ENCODE peak calls at places on chromosome 16, in six cellular contexts. G is mesendoderm, N is H1, K is IMR-90, P is mesenchymal stem cell, R is neuronal stem cell. Y is an unnamed sample.

GRCh38 chr16:24879684-24880083 is 33.9 kb downstream of the SLC5A11 start:
- DNase-seq in G (no peak), N (no peak), K (no peak), P (no peak), R (no peak), Y (no peak)

GRCh38 chr16:57694556-57695377 is at the start of gene DRC7:
- DNase-seq in G (peak), N (peak), K (peak), P (peak), R (peak), Y (peak)

GRCh38 chr16:78955206-78955605 is 645.3 kb downstream of the MAF start:
- DNase-seq in G (no peak), N (no peak), K (no peak), P (no peak), R (no peak), Y (no peak)

GRCh38 chr16:21275529-21275928 is 2.6 kb downstream of the CRYM start:
- DNase-seq in G (no peak), N (no peak), K (no peak), P (no peak), R (no peak), Y (no peak)

GRCh38 chr16:75043175-75043937 is 44.5 kb downstream of the ZNRF1 start:
- DNase-seq in G (no peak), N (no peak), K (no peak), P (no peak), R (no peak), Y (no peak)

GRCh38 chr16:21599994-21600773 is 807 bp downstream of the METTL9 start:
- DNase-seq in G (peak), N (no peak), K (peak), P (peak), R (no peak), Y (peak)

GRCh38 chr16:84543931-84544776 is 39.7 kb upstream of the MEAK7 start:
- DNase-seq in G (no peak), N (no peak), K (peak), P (no peak), R (no peak), Y (no peak)

GRCh38 chr16:57976331-57976796 is 5.4 kb upstream of the CNGB1 start:
- DNase-seq in G (no peak), N (no peak), K (no peak), P (no peak), R (peak), Y (no peak)

GRCh38 chr16:3012828-3013420 is at the start of gene CLDN9:
- DNase-seq in G (peak), N (no peak), K (no peak), P (no peak), R (no peak), Y (peak)

GRCh38 chr16:82881517-82881916 is 254.7 kb downstream of the CDH13 start:
- DNase-seq in G (peak), N (no peak), K (no peak), P (no peak), R (peak), Y (no peak)

GRCh38 chr16:66714659-66715307 is 18.2 kb upstream of the CMTM4 start:
- DNase-seq in G (no peak), N (no peak), K (no peak), P (no peak), R (no peak), Y (no peak)

GRCh38 chr16:69918241-69918640 is 32.9 kb upstream of the CLEC18A start:
- DNase-seq in G (no peak), N (no peak), K (peak), P (no peak), R (no peak), Y (no peak)

DNA sequence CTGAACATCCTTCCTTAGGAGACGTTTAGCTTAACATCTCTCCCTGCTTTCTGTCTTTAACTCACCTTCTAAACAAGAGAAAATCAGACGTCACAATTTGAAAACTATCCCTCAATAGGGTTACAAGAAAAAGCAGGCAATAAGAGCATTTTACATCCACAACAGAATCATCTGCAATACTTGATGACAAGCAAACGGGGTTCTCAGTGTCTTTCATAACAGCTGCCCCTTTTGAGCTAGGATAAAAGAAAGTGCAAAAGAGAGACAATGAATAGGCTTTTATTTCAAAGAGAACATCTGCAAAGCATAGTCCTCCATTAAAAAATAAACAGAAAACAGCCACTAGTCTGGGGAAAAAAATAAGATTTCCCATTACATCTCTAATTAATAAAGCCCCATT is 13.2 kb downstream of the XYLT1 start:
- DNase-seq in G (no peak), N (no peak), K (no peak), P (no peak), R (no peak), Y (no peak)
- H3K4me2 ChIP-seq in G (no peak), N (no peak), K (no peak), P (no peak), R (no peak), Y (no peak)

DNA sequence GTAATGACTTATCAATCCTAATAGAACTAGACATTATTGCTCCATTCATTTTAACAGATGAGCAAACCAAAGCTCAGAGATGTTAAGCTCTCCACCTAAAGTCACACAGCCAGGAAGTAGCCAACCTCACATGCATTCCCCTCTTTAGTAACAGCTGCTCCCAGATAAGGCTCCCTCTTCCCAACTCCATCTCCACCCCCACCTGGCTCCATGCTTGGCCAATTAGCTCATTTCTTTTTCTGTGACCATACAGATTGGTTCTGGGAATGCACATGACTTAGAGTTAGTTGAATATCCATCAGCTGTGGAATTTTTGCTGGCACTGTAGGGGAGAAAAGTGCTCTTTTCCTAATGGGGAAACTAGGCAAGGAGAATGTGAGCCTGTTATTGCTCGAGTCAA is 13.0 kb downstream of the CBLN1 start:
- DNase-seq in G (peak), N (no peak), K (no peak), P (no peak), R (no peak), Y (no peak)
- H2BK15ac ChIP-seq in G (no peak), N (no peak), K (no peak), P (no peak), R (no peak), Y (no peak)

GRCh38 chr16:68448360-68448970 is at the start of gene SMPD3:
- DNase-seq in G (peak), N (peak), K (peak), P (peak), R (peak), Y (peak)
- H4K8ac ChIP-seq in G (no peak), N (no peak), K (no peak), P (no peak), R (no peak), Y (no peak)

DNA sequence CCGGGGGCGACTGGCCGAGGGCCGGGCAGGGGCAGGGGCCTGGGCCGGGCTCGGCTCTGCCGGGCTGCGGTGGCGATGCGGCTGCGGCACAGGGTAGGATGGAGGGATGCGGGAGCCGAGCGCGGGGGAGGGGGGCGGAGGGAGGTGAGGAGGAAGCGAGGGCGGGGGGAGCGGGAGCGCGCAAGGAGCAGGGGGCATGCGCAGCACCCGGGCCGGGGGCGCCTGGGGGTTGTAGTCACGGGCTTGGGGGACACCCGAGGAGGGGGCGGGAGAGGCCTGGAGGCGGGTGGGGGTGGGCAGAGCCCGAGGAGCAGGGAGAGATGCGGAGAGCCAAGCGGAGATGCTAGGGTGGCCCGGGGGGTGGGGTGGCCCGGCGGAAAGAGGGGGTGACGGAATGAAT is at the start of gene STX1B:
- DNase-seq in G (peak), N (no peak), K (no peak), P (no peak), R (peak), Y (peak)
- H3K4me2 ChIP-seq in G (peak), N (peak), K (peak), P (peak), R (peak), Y (peak)